ENCODE peak calls at places on chromosomes 11 and 22, in four cellular contexts. Q, Z, C and K are unnamed samples.

GRCh38 chr11:280762-281485 is 2.7 kb downstream of the NLRP6 start:
- DNase-seq in Q (no peak), Z (no peak), C (peak), K (no peak)

GRCh38 chr22:35313311-35314121 is 13.8 kb downstream of the TOM1 start:
- DNase-seq in Z (peak), Q (no peak), C (no peak), K (no peak)

GRCh38 chr11:34512810-34513673 is 552 bp downstream of the ELF5 start:
- DNase-seq in Z (no peak), C (peak), Q (peak), K (peak)

GRCh38 chr11:5280582-5281102 is 10.9 kb upstream of the HBE1 start:
- DNase-seq in Q (no peak), Z (peak), C (peak), K (no peak)

GRCh38 chr11:61485080-61485479 is 23.5 kb upstream of the LRRC10B start:
- DNase-seq in Q (no peak), Z (no peak), C (no peak), K (no peak)

GRCh38 chr11:43547411-43547718 is 133.2 kb upstream of the HSD17B12 start:
- DNase-seq in Q (no peak), Z (peak), C (no peak), K (no peak)

GRCh38 chr11:10395196-10395897 is 59.7 kb upstream of the AMPD3 start:
- DNase-seq in Q (no peak), Z (no peak), C (no peak), K (no peak)

GRCh38 chr11:122235615-122236014 is 119.6 kb upstream of the BLID start:
- DNase-seq in C (no peak), Z (no peak), Q (no peak), K (no peak)

GRCh38 chr11:77524539-77524938 is 50.6 kb upstream of the PAK1 start:
- DNase-seq in Z (no peak), C (no peak), Q (no peak), K (no peak)

GRCh38 chr22:29377979-29378378 is 10.4 kb downstream of the AP1B1 start:
- DNase-seq in Q (no peak), C (no peak), Z (no peak), K (no peak)

GRCh38 chr11:23143031-23143430 is 282.8 kb upstream of the CCDC179 start:
- DNase-seq in C (no peak), Z (no peak), Q (no peak), K (no peak)

GRCh38 chr22:36454916-36455570 is 26.4 kb downstream of the TXN2 start:
- DNase-seq in Q (peak), C (peak), Z (peak), K (peak)

GRCh38 chr11:36300651-36301050 is 4.6 kb downstream of the PRR5L start:
- DNase-seq in C (no peak), Z (peak), Q (no peak), K (no peak)

GRCh38 chr11:92224394-92225205 is at the start of gene FAT3:
- DNase-seq in Z (peak), Q (no peak), C (peak), K (no peak)
- H3K4me3 ChIP-seq in Z (peak), Q (no peak), C (peak), K (no peak)

GRCh38 chr11:83056204-83056603 is 15.5 kb downstream of the RAB30 start:
- DNase-seq in Q (no peak), Z (no peak), C (no peak), K (no peak)
- H3K4me3 ChIP-seq in Q (no peak), Z (no peak), C (no peak), K (no peak)

GRCh38 chr22:20258584-20259335 is 9.4 kb downstream of the RTN4R start:
- DNase-seq in Q (no peak), C (no peak), Z (no peak), K (peak)

GRCh38 chr22:20257474-20258299 is 10.4 kb downstream of the RTN4R start:
- DNase-seq in C (no peak), Z (no peak), Q (no peak), K (no peak)

GRCh38 chr22:20260071-20260722 is 7.9 kb downstream of the RTN4R start:
- DNase-seq in Z (no peak), Q (no peak), C (no peak), K (no peak)

GRCh38 chr22:20256562-20257473 is 11.3 kb downstream of the RTN4R start:
- DNase-seq in Z (no peak), Q (no peak), C (no peak), K (no peak)

DNA sequence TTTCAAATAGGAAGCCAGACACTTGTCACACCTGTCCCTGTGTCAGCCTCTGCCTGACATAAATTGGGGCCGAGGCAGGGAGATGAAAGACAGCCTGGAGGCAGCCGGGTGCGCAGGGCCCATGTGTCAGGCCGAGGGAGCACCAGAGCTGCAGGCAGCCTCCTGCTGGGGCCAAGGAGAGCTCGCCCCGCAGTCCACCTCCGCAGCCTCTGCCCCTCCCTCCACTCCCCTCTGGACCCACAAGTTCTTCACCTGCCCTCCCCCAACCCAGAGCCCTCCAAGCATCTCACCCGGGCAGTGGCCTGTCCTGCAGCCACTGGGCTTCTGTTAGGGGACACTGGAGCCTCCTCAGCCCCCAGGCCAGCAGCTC is 8.8 kb downstream of the RTN4R start:
- DNase-seq in Z (no peak), C (no peak), Q (no peak), K (no peak)
- H3K4me3 ChIP-seq in Z (no peak), C (no peak), Q (no peak), K (no peak)

GRCh38 chr22:41096841-41097240 is 4.4 kb downstream of the EP300 start:
- DNase-seq in Z (no peak), C (no peak), Q (no peak), K (no peak)
- H3K4me3 ChIP-seq in Z (no peak), C (peak), Q (no peak), K (no peak)

DNA sequence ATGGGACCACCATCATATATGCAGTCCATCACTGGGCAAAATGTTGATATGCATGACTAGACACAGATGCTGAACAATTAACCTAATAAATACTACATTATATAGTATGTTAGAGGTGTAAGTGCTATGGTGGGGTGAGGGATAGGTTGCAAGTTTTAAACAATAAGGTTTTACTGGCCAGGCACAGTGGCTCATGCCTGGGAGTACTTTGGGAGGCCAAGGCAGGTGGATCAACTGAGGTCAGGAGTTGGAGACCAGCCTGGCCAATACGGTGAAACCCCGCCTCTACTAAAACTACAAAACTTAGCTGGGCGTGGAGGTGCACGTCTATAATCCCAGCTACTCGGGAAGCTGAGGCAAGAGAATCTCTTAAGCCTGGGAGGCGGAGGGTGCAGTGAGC is 28.1 kb downstream of the F2 start:
- DNase-seq in Z (no peak), Q (no peak), C (no peak), K (no peak)
- H3K4me3 ChIP-seq in Z (no peak), Q (no peak), C (no peak), K (no peak)

GRCh38 chr11:64744544-64745218 is 739 bp upstream of the RASGRP2 start:
- DNase-seq in C (no peak), Q (no peak), Z (no peak), K (no peak)
- H3K4me3 ChIP-seq in C (peak), Q (peak), Z (peak), K (peak)

DNA sequence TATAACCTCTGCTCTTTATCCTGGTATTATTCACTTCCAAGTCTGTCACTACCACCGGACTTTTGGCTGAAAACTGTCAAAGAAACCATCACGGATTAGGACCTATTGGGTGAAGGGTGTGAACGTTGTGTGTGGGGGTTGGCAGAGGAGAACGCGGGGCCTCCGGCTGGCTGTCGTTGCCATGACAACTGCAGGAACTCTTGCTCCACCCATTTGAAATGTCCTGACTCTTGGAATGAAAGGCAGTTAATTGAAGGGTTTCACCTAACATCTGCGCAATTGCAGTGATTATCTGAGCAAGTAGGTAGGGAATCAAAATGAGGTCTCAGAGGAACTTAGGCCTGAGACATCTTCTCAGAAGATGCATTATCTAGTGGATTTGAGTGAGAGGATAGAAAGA is 60.9 kb upstream of the CLMP start:
- DNase-seq in Q (no peak), Z (no peak), C (no peak), K (no peak)
- H3K4me3 ChIP-seq in Q (no peak), Z (no peak), C (no peak), K (no peak)

GRCh38 chr11:65479184-65480145 is 19.4 kb upstream of the MALAT1 start:
- DNase-seq in Q (no peak), Z (peak), C (peak), K (no peak)

GRCh38 chr11:65482306-65482850 is 16.5 kb upstream of the MALAT1 start:
- DNase-seq in C (no peak), Z (no peak), Q (no peak), K (no peak)

GRCh38 chr11:65476632-65477270 is 22.1 kb upstream of the MALAT1 start:
- DNase-seq in Z (no peak), C (no peak), Q (peak), K (no peak)

GRCh38 chr11:65477271-65478029 is 21.4 kb upstream of the MALAT1 start:
- DNase-seq in Q (peak), Z (peak), C (peak), K (peak)

GRCh38 chr11:65478411-65479183 is 20.2 kb upstream of the MALAT1 start:
- DNase-seq in Q (no peak), Z (peak), C (peak), K (no peak)
- H3K4me3 ChIP-seq in Q (no peak), Z (peak), C (no peak), K (no peak)

GRCh38 chr11:117909611-117910382 is 19.4 kb downstream of the TMPRSS13 start:
- DNase-seq in Z (no peak), C (peak), Q (no peak), K (no peak)

GRCh38 chr11:117911694-117912093 is 17.5 kb downstream of the TMPRSS13 start:
- DNase-seq in Z (no peak), Q (no peak), C (peak), K (no peak)

GRCh38 chr11:117908959-117909610 is 20.1 kb downstream of the TMPRSS13 start:
- DNase-seq in C (peak), Z (no peak), Q (no peak), K (no peak)

GRCh38 chr11:117910941-117911630 is 18.1 kb downstream of the TMPRSS13 start:
- DNase-seq in Q (no peak), Z (no peak), C (peak), K (no peak)

GRCh38 chr11:117910525-117910924 is 18.7 kb downstream of the TMPRSS13 start:
- DNase-seq in Q (no peak), C (peak), Z (no peak), K (no peak)
- H3K4me3 ChIP-seq in Q (no peak), C (no peak), Z (no peak), K (no peak)